ENCODE peak calls at places on chromosome 12, in four cellular contexts. One of them, this sample, is unnamed.

GRCh38 chr12:46831335-46832083 is 5.7 kb upstream of the SLC38A4 start:
- DNase-seq in GM12878: no peak
- DNase-seq in HepG2: no peak
- DNase-seq in H1: peak; percentile 73
- DNase-seq in this sample: no peak

GRCh38 chr12:27534060-27534764 is 10.2 kb downstream of the PPFIBP1 start:
- DNase-seq in GM12878: peak; percentile 86
- DNase-seq in HepG2: no peak
- DNase-seq in H1: no peak
- DNase-seq in this sample: no peak

GRCh38 chr12:75457191-75457590 is 23.4 kb upstream of the GLIPR1 start:
- DNase-seq in H1: no peak
- DNase-seq in HepG2: no peak
- DNase-seq in GM12878: no peak
- DNase-seq in this sample: no peak

GRCh38 chr12:110670161-110670701 is 18.7 kb downstream of the HVCN1 start:
- DNase-seq in H1: no peak
- DNase-seq in HepG2: no peak
- DNase-seq in GM12878: peak; percentile 95
- DNase-seq in this sample: no peak

GRCh38 chr12:6494968-6495367 is 1.1 kb downstream of the NCAPD2 start:
- DNase-seq in H1: no peak
- DNase-seq in GM12878: no peak
- DNase-seq in HepG2: no peak
- DNase-seq in this sample: no peak

GRCh38 chr12:56084958-56085543 is 5.1 kb downstream of the ERBB3 start:
- DNase-seq in HepG2: no peak
- DNase-seq in H1: peak; percentile 75
- DNase-seq in GM12878: no peak
- DNase-seq in this sample: peak; percentile 63

GRCh38 chr12:39359644-39360043 is 83.3 kb downstream of the KIF21A start:
- DNase-seq in HepG2: no peak
- DNase-seq in H1: no peak
- DNase-seq in GM12878: no peak
- DNase-seq in this sample: no peak

GRCh38 chr12:113083863-113084430 is 27.4 kb downstream of the DTX1 start:
- DNase-seq in H1: no peak
- DNase-seq in HepG2: no peak
- DNase-seq in GM12878: no peak
- DNase-seq in this sample: no peak

DNA sequence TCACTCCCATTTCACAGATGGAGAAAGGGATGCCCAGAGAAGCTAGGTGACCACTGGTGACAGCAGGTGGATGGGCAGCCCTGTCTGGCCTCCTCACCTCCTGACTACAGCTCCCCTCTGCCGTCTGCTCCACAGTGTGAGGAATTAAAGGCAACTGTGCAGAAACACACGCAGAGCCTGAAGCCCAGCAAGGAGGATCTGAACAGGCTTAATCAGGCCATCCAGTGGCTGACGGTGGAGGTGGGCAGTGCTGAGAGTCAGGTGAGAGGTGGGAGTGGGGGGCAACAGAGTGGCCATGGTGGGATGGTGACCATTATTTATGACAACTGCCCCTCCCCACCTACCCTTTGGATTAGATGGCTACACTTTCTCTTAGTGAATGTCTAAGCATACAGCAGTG is 1.2 kb downstream of the KRT86 start:
- DNase-seq in GM12878: no peak
- DNase-seq in HepG2: no peak
- DNase-seq in H1: no peak
- DNase-seq in this sample: no peak
- TF ChIP-seq BRCA1 in GM12878: no peak
- TF ChIP-seq BRCA1 in HepG2: no peak
- TF ChIP-seq BRCA1 in H1: no peak
- TF ChIP-seq BRCA1 in this sample: no peak

GRCh38 chr12:33427071-33427470 is 12.5 kb downstream of the SYT10 start:
- DNase-seq in HepG2: peak; percentile 18
- DNase-seq in H1: no peak
- DNase-seq in GM12878: no peak
- DNase-seq in this sample: no peak
- TF ChIP-seq SRF in HepG2: no peak
- TF ChIP-seq SRF in H1: no peak
- TF ChIP-seq SRF in GM12878: no peak
- TF ChIP-seq SRF in this sample: no peak

DNA sequence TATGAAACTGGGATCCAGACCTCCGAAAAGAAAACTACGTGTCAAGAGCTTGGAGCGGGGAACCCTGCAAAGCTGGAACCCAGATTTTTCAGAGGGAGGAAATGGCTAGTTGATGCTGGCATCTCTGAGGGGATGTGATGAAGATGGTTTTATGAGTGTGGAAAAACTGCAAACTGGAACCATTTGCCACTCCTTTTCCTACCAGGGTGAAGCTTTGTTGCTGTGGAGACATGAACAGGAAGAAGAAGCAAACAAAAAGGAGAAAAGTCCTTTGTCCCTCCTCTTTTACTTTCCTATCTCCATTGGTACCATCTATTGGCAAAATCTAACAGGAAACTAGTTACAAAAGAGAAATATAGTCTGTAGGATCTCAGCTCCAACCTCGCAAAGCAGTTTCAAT is 39.2 kb downstream of the CDK17 start:
- DNase-seq in GM12878: no peak
- DNase-seq in H1: no peak
- DNase-seq in HepG2: no peak
- DNase-seq in this sample: no peak
- TF ChIP-seq BRCA1 in GM12878: no peak
- TF ChIP-seq BRCA1 in H1: no peak
- TF ChIP-seq BRCA1 in HepG2: no peak
- TF ChIP-seq BRCA1 in this sample: no peak

DNA sequence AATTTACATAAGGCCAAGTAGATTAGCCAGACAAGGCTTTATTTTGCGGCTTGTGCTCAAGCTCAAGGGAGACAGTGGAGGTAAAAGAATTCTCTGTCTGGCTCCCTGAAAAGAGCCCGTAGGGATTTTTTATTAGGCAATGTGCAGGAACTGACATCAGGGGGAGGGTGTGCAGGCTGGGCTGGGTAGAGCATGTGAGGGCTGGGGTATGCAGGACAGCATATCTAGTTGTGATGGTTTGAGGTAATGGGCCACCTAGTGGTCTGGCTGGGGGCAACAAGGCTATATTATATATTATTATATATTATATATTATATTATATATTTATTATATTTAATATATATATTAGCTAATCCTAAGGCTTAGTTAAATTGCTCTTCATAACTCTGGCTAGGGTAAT is 102.1 kb downstream of the TMEM117 start:
- DNase-seq in H1: no peak
- DNase-seq in HepG2: peak; percentile 2
- DNase-seq in GM12878: no peak
- DNase-seq in this sample: peak; percentile 28
- TF ChIP-seq SRF in H1: no peak
- TF ChIP-seq SRF in HepG2: no peak
- TF ChIP-seq SRF in GM12878: no peak
- TF ChIP-seq SRF in this sample: no peak